ENCODE peak calls at places on chromosomes 11 and 22, in five cellular contexts. V is hypothalamus, R is IMR-90, P is HEK293T, G is Ammon's horn. F is an unnamed sample.

GRCh38 chr11:133663586-133663985 is 131.3 kb upstream of the OPCML start:
- DNase-seq in V (no peak), R (no peak), P (no peak), G (no peak), F (no peak)

GRCh38 chr11:132318421-132319157 is 948.2 kb downstream of the NTM start:
- DNase-seq in V (no peak), R (peak), P (no peak), G (no peak), F (peak)

GRCh38 chr11:128236506-128237498 is 350.6 kb downstream of the ETS1 start:
- DNase-seq in V (no peak), R (no peak), P (no peak), G (no peak), F (no peak)

GRCh38 chr11:19966435-19966834 is 193.8 kb downstream of the DBX1 start:
- DNase-seq in V (no peak), R (no peak), P (no peak), G (no peak), F (no peak)

GRCh38 chr11:13278620-13279486 is 1.3 kb downstream of the BMAL1 start:
- DNase-seq in V (no peak), R (no peak), P (no peak), G (no peak), F (peak)

GRCh38 chr11:65498977-65499712 is at the start of gene MALAT1:
- DNase-seq in V (peak), R (peak), P (peak), G (peak), F (peak)

GRCh38 chr11:44382648-44383240 is 72.8 kb upstream of the ALX4 start:
- DNase-seq in V (no peak), R (no peak), P (no peak), G (no peak), F (no peak)

GRCh38 chr11:6576471-6577373 is 26.7 kb downstream of the RRP8 start:
- DNase-seq in V (peak), R (peak), P (no peak), G (peak), F (peak)

GRCh38 chr11:77199346-77199745 is 71.3 kb downstream of the MYO7A start:
- DNase-seq in V (no peak), R (no peak), P (no peak), G (no peak), F (no peak)

GRCh38 chr11:11622772-11623531 is 1.1 kb upstream of the GALNT18 start:
- DNase-seq in V (no peak), R (no peak), P (no peak), G (no peak), F (no peak)

GRCh38 chr11:87423161-87423560 is 385.4 kb downstream of the TMEM135 start:
- DNase-seq in V (no peak), R (no peak), P (no peak), G (no peak), F (no peak)

GRCh38 chr11:4677948-4678347 is 19.7 kb downstream of the OR51E2 start:
- DNase-seq in V (no peak), R (no peak), P (no peak), G (no peak), F (no peak)

GRCh38 chr11:34536056-34536455 is 22.5 kb upstream of the ELF5 start:
- DNase-seq in V (no peak), R (no peak), P (no peak), G (no peak), F (no peak)

GRCh38 chr22:21108379-21109115 is 62.8 kb downstream of the LRRC74B start:
- DNase-seq in V (no peak), R (no peak), P (no peak), G (no peak), F (no peak)

GRCh38 chr11:126231725-126232459 is 20.3 kb downstream of the FAM118B start:
- DNase-seq in V (no peak), R (peak), P (no peak), G (no peak), F (no peak)